ENCODE peak calls at places on chromosome 22, in four cellular contexts. Q, K, R and U are unnamed samples.
A peak's percentile ranks its signal among the peaks of the same experiment; 100 is the strongest.

GRCh38 chr22:21766933-21767462 is 31.4 kb upstream of the YPEL1 start:
- DNase-seq in Q (no peak), K (peak; percentile 67), R (no peak), U (no peak)

GRCh38 chr22:34878996-34879395 is 187.0 kb upstream of the ISX start:
- DNase-seq in Q (no peak), K (no peak), R (no peak), U (no peak)

GRCh38 chr22:17944205-17944725 is 80.1 kb downstream of the MICAL3 start:
- DNase-seq in Q (no peak), K (no peak), R (no peak), U (no peak)

GRCh38 chr22:19974233-19974861 is 32.7 kb upstream of the TXNRD2 start:
- DNase-seq in Q (peak; percentile 98), K (peak; percentile 71), R (no peak), U (peak; percentile 78)

GRCh38 chr22:33922268-33922667 is 2.0 kb upstream of the LARGE1 start:
- DNase-seq in Q (no peak), K (no peak), R (peak; percentile 34), U (peak; percentile 43)

GRCh38 chr22:37309221-37310074 is 27.1 kb downstream of the CYTH4 start:
- DNase-seq in Q (peak; percentile 35), K (peak; percentile 65), R (no peak), U (no peak)

GRCh38 chr22:36467946-36468345 is 13.5 kb downstream of the TXN2 start:
- DNase-seq in Q (peak; percentile 63), K (no peak), R (no peak), U (no peak)

GRCh38 chr22:45995405-45996101 is 18.6 kb upstream of the WNT7B start:
- DNase-seq in Q (no peak), K (no peak), R (no peak), U (no peak)

GRCh38 chr22:39443416-39443815 is 13.4 kb upstream of the MGAT3 start:
- DNase-seq in Q (no peak), K (no peak), R (no peak), U (no peak)

GRCh38 chr22:32985899-32986772 is 72.0 kb downstream of the SYN3 start:
- DNase-seq in Q (peak; percentile 67), K (peak; percentile 65), R (peak; percentile 64), U (peak; percentile 84)

GRCh38 chr22:38418589-38418988 is 36.4 kb downstream of the KCNJ4 start:
- DNase-seq in Q (no peak), K (no peak), R (no peak), U (no peak)

GRCh38 chr22:38569972-38570840 is at the start of gene DMC1:
- DNase-seq in Q (peak; percentile 98), K (peak; percentile 100), R (peak; percentile 94), U (peak; percentile 92)

GRCh38 chr22:36963302-36963701 is 49.9 kb downstream of the CSF2RB start:
- DNase-seq in Q (no peak), K (no peak), R (no peak), U (no peak)

GRCh38 chr22:27790396-27791216 is 10.9 kb downstream of the MN1 start:
- DNase-seq in Q (no peak), K (no peak), R (no peak), U (no peak)

GRCh38 chr22:30038219-30038618 is 42.0 kb upstream of the HORMAD2 start:
- DNase-seq in Q (no peak), K (no peak), R (peak; percentile 52), U (no peak)

GRCh38 chr22:34841321-34841901 is 224.5 kb upstream of the ISX start:
- DNase-seq in Q (no peak), K (no peak), R (no peak), U (no peak)

GRCh38 chr22:25403752-25404471 is 160.6 kb upstream of the GRK3 start:
- DNase-seq in Q (peak; percentile 47), K (peak; percentile 46), R (no peak), U (no peak)

GRCh38 chr22:34055525-34056200 is 135.4 kb upstream of the LARGE1 start:
- DNase-seq in Q (no peak), K (no peak), R (no peak), U (no peak)

GRCh38 chr22:42515896-42516295 is 3.7 kb downstream of the RRP7A start:
- DNase-seq in Q (no peak), K (no peak), R (peak; percentile 61), U (no peak)

GRCh38 chr22:42522546-42522945 is 3.0 kb upstream of the RRP7A start:
- DNase-seq in Q (no peak), K (no peak), R (no peak), U (no peak)

GRCh38 chr22:42520663-42521546 is 1.3 kb upstream of the RRP7A start:
- DNase-seq in Q (no peak), K (no peak), R (no peak), U (no peak)

GRCh38 chr22:42519544-42520237 is at the start of gene RRP7A:
- DNase-seq in Q (peak; percentile 78), K (peak; percentile 87), R (peak; percentile 80), U (peak; percentile 83)
- TF ChIP-seq CTCF in Q (no peak), K (no peak), R (no peak), U (no peak)

DNA sequence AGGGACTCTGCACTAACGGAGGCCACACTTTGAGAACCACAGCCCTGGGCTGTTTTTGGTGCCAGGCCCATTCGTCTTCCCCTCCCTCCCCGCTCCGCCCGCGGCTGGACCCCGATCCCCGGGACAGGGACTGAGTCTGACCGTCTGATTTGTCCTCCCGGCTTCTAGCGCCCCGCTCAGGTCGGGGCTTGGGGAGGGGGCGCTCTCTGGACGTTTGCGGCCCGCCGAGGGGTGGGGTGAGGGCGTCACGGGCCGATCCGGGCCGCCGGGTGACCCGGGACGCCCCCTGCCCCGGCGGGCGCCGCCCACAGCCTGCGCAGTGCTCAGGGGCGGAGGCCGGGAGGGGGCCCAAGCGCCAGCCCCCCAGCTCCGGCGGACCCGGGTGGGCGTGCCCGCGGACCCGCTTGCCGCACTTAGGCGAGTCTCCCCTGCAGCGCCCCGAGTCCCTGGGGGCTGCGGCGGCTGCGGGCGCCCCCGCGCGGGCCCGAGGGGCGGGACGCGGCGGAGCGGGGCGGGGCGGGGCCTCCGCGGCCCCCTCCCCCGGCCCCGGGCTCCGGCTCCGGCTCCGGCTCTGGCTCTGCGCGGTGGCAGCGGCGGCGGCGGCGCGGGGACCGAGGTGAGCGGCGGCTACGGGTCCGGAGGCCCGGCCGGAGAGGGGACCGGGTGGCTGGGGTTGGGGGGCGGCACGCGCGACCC is 33.7 kb upstream of the PRR5 start:
- DNase-seq in Q (peak; percentile 45), K (no peak), R (no peak), U (peak; percentile 61)
- TF ChIP-seq CTCF in Q (no peak), K (no peak), R (no peak), U (no peak)

GRCh38 chr22:31629741-31630184 is 32.3 kb downstream of the PISD start:
- DNase-seq in Q (no peak), K (no peak), R (no peak), U (no peak)
- TF ChIP-seq CTCF in Q (no peak), K (no peak), R (no peak), U (no peak)

GRCh38 chr22:40479126-40479800 is 108.9 kb downstream of the SGSM3 start:
- DNase-seq in Q (no peak), K (no peak), R (no peak), U (no peak)
- TF ChIP-seq CTCF in Q (no peak), K (no peak), R (no peak), U (no peak)

DNA sequence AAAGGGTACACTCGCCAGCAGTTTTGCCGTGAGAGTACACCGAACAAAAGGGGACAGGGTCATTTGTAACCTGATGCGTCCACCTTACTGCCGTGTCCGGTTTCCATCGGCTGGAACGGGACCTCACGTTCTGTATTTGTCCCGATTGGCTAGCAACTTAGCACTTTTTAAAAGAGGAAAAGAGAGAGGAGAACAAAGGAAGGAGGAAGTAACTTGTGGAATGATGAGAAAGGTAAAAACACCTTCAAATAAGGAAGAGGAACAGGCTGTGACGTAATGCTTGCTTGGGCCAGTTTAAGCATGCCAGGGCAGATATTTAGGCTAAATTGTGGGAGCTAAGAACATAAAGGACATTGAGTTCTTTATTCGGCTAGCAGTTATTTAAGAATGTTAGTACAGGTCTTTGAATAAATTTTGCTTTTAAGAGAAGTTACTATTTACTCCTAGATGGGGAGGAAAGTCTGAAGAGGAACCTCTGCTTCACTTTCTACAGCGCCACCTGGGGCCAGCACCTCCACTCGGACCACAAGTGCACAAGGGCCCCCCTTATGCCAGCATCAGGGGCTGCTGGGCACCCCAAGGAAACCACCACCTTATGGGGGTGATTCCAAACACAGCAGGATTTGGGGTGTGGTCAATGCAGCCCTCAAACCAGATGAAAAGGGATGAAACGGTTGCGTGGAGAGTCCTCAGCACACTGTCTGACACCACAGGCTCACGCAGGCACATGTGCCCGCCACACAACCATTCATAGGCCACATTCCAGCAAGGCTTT is 5.8 kb downstream of the ARSA start:
- DNase-seq in Q (no peak), K (peak; percentile 29), R (peak; percentile 44), U (no peak)
- TF ChIP-seq CTCF in Q (peak; percentile 19), K (peak; percentile 44), R (no peak), U (no peak)